ENCODE peak calls at places on chromosomes 4 and X, in five cellular contexts. F is naive thymus-derived CD4-positive, alpha-beta T cell; R is GM23248; I is keratinocyte; Y is NCI-H1417. P is an unnamed sample.

GRCh38 chr4:166091914-166092510 is 219.0 kb downstream of the TLL1 start:
- DNase-seq in F (no peak), R (peak; percentile 66), I (no peak), Y (no peak), P (no peak)

GRCh38 chr4:1010522-1011021 is 854 bp upstream of the FGFRL1 start:
- DNase-seq in F (peak; percentile 70), R (peak; percentile 97), I (peak; percentile 66), Y (peak; percentile 79), P (peak; percentile 87)

GRCh38 chr4:99483636-99484035 is 27.2 kb upstream of the C4orf17 start:
- DNase-seq in F (no peak), R (peak; percentile 40), I (no peak), Y (no peak), P (no peak)

GRCh38 chr4:110005461-110006056 is 92.9 kb downstream of the EGF start:
- DNase-seq in F (peak; percentile 51), R (peak; percentile 77), I (peak; percentile 21), Y (peak; percentile 40), P (peak; percentile 29)

GRCh38 chr4:42397635-42398447 is 553 bp downstream of the SHISA3 start:
- DNase-seq in F (no peak), R (peak; percentile 36), I (no peak), Y (peak; percentile 77), P (no peak)

GRCh38 chrX:134691453-134691852 is 33.2 kb upstream of the PLAC1 start:
- DNase-seq in F (no peak), R (no peak), I (no peak), Y (no peak), P (no peak)

GRCh38 chr4:170716868-170717267 is 627.1 kb upstream of the AADAT start:
- DNase-seq in F (no peak), R (no peak), I (no peak), Y (no peak), P (no peak)

GRCh38 chr4:5524451-5524850 is 183.9 kb downstream of the EVC2 start:
- DNase-seq in F (no peak), R (no peak), I (no peak), Y (no peak), P (no peak)

GRCh38 chr4:129264008-129264657 is 168.2 kb downstream of the C4orf33 start:
- DNase-seq in F (no peak), R (no peak), I (no peak), Y (no peak), P (no peak)

GRCh38 chr4:158858410-158859189 is 89.8 kb downstream of the FNIP2 start:
- DNase-seq in F (no peak), R (peak; percentile 76), I (no peak), Y (no peak), P (no peak)

GRCh38 chr4:183636923-183637322 is 22.1 kb downstream of the RWDD4 start:
- DNase-seq in F (no peak), R (peak; percentile 18), I (no peak), Y (no peak), P (no peak)

GRCh38 chr4:124633285-124633941 is 79.1 kb downstream of the ANKRD50 start:
- DNase-seq in F (no peak), R (no peak), I (no peak), Y (no peak), P (no peak)